ENCODE peak calls at places on chromosomes 6 and 20, in four cellular contexts. B is fibroblast of lung, C is AG09309, S is cardiac muscle cell. G is an unnamed sample.

GRCh38 chr20:21124190-21124589 is 1.7 kb upstream of the KIZ start:
- DNase-seq in B (no peak), C (no peak), S (no peak), G (no peak)

GRCh38 chr20:38985060-38985459 is 22.9 kb downstream of the DHX35 start:
- DNase-seq in B (peak), C (no peak), S (no peak), G (no peak)

GRCh38 chr20:41369673-41370072 is 3.1 kb upstream of the EMILIN3 start:
- DNase-seq in B (no peak), C (no peak), S (no peak), G (no peak)

GRCh38 chr20:10467985-10468845 is 33.1 kb downstream of the SLX4IP start:
- DNase-seq in B (no peak), C (no peak), S (no peak), G (peak)

GRCh38 chr6:33826537-33826936 is 22.7 kb upstream of the MLN start:
- DNase-seq in B (no peak), C (no peak), S (no peak), G (no peak)

GRCh38 chr6:158767714-158768113 is 51.5 kb downstream of the EZR start:
- DNase-seq in B (no peak), C (no peak), S (no peak), G (no peak)

GRCh38 chr20:15931897-15932296 is 641.4 kb downstream of the KIF16B start:
- DNase-seq in B (no peak), C (no peak), S (no peak), G (no peak)

GRCh38 chr6:54264581-54265272 is 43.5 kb upstream of the TINAG start:
- DNase-seq in B (peak), C (no peak), S (no peak), G (peak)

GRCh38 chr6:149600508-149600907 is 34.3 kb downstream of the GINM1 start:
- DNase-seq in B (no peak), C (no peak), S (no peak), G (no peak)

GRCh38 chr6:166625356-166625755 is 1.7 kb downstream of the RPS6KA2 start:
- DNase-seq in B (peak), C (no peak), S (no peak), G (peak)

GRCh38 chr6:75893776-75894152 is 144.7 kb downstream of the MYO6 start:
- DNase-seq in B (no peak), C (no peak), S (no peak), G (peak)

GRCh38 chr20:51121272-51121671 is 98.4 kb upstream of the KCNG1 start:
- DNase-seq in B (no peak), C (no peak), S (no peak), G (peak)

GRCh38 chr20:32072168-32072721 is 20.2 kb downstream of the HCK start:
- DNase-seq in B (no peak), C (no peak), S (no peak), G (peak)

GRCh38 chr20:6582449-6582848 is 185.0 kb upstream of the BMP2 start:
- DNase-seq in B (no peak), C (no peak), S (no peak), G (no peak)

GRCh38 chr6:116398366-116399005 is 27.7 kb downstream of the DSE start:
- DNase-seq in B (peak), C (no peak), S (no peak), G (peak)

GRCh38 chr20:53890434-53891305 is 179.7 kb downstream of the BCAS1 start:
- DNase-seq in B (peak), C (no peak), S (no peak), G (no peak)

GRCh38 chr6:85417336-85417735 is 32.5 kb upstream of the NT5E start:
- DNase-seq in B (peak), C (no peak), S (no peak), G (no peak)

GRCh38 chr6:117191009-117191408 is 74.3 kb upstream of the VGLL2 start:
- DNase-seq in B (no peak), C (no peak), S (no peak), G (no peak)

GRCh38 chr6:140561701-140562100 is 1187.3 kb upstream of the CITED2 start:
- DNase-seq in B (no peak), C (no peak), S (no peak), G (no peak)

GRCh38 chr20:2133318-2134183 is 31.9 kb downstream of the STK35 start:
- DNase-seq in B (peak), C (peak), S (peak), G (peak)

GRCh38 chr20:11917663-11918062 is at the start of gene BTBD3:
- DNase-seq in B (peak), C (no peak), S (peak), G (peak)

GRCh38 chr20:5947276-5947675 is 3.1 kb downstream of the TRMT6 start:
- DNase-seq in B (no peak), C (no peak), S (no peak), G (no peak)

GRCh38 chr20:61594198-61594597 is 342.1 kb downstream of the CDH4 start:
- DNase-seq in B (no peak), C (no peak), S (no peak), G (no peak)

GRCh38 chr6:21615504-21615903 is 22.0 kb downstream of the SOX4 start:
- DNase-seq in B (peak), C (no peak), S (no peak), G (peak)

GRCh38 chr6:132763269-132763668 is 5.6 kb upstream of the VNN2 start:
- DNase-seq in B (no peak), C (no peak), S (no peak), G (no peak)

GRCh38 chr6:163640641-163641040 is 226.1 kb downstream of the QKI start:
- DNase-seq in B (no peak), C (no peak), S (no peak), G (no peak)

GRCh38 chr6:9204171-9204570 is 768.8 kb upstream of the SLC35B3 start:
- DNase-seq in B (peak), C (peak), S (no peak), G (peak)

DNA sequence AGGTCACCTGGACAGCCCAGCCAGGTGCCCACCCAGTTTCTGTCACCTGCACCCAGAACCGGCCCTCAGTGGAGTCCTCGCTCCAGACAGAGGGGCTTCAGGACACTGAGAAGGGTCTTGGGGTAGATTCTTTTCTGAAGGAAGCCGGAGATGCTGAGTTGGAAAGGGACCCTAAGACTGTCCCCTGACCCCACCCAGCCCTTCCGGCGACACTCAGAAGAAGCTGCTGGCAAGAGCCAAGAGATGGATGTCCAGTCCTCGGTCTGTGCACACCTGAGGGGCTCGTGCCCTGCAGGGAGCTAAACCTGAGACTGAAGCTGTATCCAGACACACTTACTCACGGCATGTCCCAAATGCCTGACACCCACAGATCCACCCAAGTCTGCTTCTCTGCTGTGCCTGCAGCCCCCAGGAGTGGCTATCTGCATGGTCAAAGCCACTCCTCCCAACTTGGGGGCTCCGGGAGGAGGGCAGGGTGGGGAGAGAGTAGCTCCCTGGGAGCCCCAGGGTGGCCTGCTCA is 20.2 kb downstream of the NTSR1 start:
- DNase-seq in B (no peak), C (no peak), S (no peak), G (no peak)
- H3K4me3 ChIP-seq in B (no peak), C (no peak), S (no peak), G (no peak)

GRCh38 chr20:49377326-49377725 is 99.5 kb upstream of the ZNFX1 start:
- DNase-seq in B (no peak), C (no peak), S (no peak), G (no peak)

GRCh38 chr20:49381558-49382493 is 100.6 kb downstream of the KCNB1 start:
- DNase-seq in B (peak), C (no peak), S (no peak), G (peak)

GRCh38 chr20:49384437-49385434 is 97.7 kb downstream of the KCNB1 start:
- DNase-seq in B (peak), C (no peak), S (peak), G (peak)

GRCh38 chr20:49379338-49379737 is 101.5 kb upstream of the ZNFX1 start:
- DNase-seq in B (no peak), C (no peak), S (no peak), G (no peak)

DNA sequence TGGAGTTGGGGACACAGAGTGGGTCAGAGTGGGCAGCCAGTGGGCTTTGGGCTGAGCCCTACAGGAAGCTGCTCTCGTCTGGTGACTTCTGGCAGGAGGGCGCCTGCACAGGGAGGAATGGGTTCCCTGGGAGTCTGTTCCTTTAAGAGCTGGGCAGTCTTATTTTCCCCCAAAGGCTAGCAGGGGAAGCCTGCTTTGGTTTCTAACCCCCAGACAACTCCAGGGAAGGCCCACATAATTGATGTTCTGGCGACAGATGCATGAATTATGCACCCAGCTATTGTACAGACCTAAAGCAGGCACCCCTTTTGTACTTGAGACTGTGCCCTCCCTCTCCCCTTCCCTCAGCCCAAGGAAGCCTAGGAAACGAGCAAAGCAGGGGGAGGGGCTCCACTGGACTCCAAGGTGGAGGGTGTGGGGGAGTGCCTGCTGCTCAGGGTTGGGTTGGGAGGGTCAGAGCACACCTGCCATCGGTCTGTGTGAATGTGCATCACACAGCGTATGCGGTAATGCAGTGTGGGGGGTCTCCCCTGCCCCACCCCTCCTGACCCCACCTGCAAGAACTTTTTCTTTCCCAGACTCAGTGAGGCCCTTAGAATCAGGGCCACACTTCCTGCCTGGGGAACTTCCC is 102.1 kb downstream of the KCNB1 start:
- DNase-seq in B (no peak), C (no peak), S (no peak), G (no peak)
- H3K4me3 ChIP-seq in B (no peak), C (no peak), S (no peak), G (no peak)

GRCh38 chr20:8151371-8151770 is 19.3 kb downstream of the PLCB1 start:
- DNase-seq in B (no peak), C (no peak), S (no peak), G (peak)
- H3K4me3 ChIP-seq in B (no peak), C (no peak), S (no peak), G (no peak)

DNA sequence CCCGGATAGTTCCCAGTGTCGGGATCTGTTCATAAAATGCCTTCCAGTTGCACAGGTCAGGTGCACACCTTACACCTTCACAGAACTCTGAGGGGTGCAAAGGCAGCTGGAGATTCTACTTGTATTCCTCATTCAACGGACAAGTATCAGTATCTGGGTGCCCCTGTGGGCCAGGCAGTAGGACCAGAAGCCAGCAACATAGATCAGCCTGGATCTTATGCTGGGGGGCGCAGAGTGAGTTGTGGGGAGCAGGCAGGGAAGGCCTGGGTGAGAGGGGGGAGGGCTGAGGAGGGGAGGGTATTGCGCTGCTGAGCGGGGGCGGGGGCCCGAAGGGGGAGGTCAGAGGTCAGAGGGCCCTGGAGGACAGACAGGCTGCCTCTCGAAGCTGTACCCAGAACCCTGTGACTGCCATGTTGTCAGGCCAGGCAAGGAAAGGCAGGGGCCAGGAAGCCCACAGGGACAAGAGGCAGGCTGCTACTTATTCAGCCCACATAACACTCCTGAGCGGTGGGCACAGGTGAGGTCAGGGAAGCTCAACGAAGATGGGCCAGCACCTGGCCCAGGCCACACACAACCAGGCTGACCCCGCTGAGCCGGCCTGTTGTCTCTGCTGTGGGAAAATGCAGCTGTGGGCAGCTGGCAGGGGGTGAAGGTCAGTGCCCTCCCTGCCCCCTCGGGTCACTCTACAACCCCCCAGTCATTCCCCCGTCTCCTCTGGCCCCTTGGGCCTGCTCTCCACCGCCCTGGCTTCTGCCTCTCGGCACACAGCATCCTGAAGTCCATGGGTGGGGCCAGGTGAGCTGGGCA is 1.1 kb downstream of the OPRL1 start:
- DNase-seq in B (no peak), C (no peak), S (no peak), G (no peak)
- H3K4me3 ChIP-seq in B (no peak), C (no peak), S (no peak), G (no peak)

GRCh38 chr6:292506-293184 is 358 bp downstream of the DUSP22 start:
- DNase-seq in B (peak), C (no peak), S (peak), G (peak)

GRCh38 chr6:297571-298232 is 5.4 kb downstream of the DUSP22 start:
- DNase-seq in B (no peak), C (no peak), S (no peak), G (no peak)

GRCh38 chr6:293185-294174 is 1.2 kb downstream of the DUSP22 start:
- DNase-seq in B (peak), C (no peak), S (peak), G (peak)

GRCh38 chr6:296151-297122 is 4.2 kb downstream of the DUSP22 start:
- DNase-seq in B (no peak), C (no peak), S (no peak), G (peak)

DNA sequence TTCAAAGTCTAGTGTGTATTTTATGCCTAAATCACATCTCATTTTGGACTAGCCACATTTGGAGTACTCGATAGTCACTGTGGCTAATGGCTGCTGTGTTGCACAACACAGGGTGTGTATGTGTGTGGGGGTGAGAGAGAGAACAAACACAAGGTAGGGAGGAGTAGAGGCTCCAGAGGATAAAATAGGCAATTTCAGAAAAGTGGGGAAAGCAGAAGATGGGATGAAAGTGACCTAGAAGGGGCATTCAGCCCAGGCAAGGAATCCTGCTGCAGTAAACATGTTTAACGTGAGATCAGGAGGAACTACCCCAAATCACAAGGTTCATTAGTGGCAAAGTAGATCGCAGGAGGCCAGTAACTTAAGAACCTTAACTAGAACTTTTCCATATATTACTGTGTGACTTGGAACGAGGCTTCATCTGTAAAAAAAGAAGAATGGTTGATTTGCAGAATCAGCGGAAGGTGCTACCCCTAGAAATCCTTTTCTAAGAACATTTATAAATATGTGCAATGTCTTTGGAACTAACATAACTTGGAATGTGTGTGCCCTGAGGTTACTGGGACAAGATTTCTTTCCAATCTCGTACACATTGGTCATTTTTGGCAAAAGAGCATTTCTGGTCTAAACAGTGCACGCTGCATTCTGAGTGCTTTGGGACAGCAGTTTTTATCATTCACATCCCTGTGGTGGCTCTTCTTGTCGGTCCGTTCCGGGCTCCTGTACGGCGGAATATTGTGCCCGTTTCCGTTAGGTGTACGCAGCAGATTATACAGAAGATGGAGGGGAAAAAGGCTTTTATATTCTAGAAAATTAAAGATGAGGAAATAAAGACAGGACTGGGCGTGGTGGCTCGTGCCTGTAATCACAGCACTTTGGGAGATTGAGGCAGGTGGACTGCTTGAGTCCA is 2.6 kb downstream of the DUSP22 start:
- DNase-seq in B (no peak), C (no peak), S (no peak), G (no peak)
- H3K4me3 ChIP-seq in B (no peak), C (no peak), S (no peak), G (no peak)

GRCh38 chr6:17700421-17701416 is 6.0 kb downstream of the NUP153 start:
- DNase-seq in B (no peak), C (no peak), S (no peak), G (no peak)

GRCh38 chr6:17705428-17705777 is 1.3 kb downstream of the NUP153 start:
- DNase-seq in B (peak), C (no peak), S (peak), G (peak)

GRCh38 chr6:17706580-17707370 is at the start of gene NUP153:
- DNase-seq in B (peak), C (peak), S (peak), G (peak)

GRCh38 chr6:17705778-17706579 is 746 bp downstream of the NUP153 start:
- DNase-seq in B (peak), C (no peak), S (peak), G (peak)

DNA sequence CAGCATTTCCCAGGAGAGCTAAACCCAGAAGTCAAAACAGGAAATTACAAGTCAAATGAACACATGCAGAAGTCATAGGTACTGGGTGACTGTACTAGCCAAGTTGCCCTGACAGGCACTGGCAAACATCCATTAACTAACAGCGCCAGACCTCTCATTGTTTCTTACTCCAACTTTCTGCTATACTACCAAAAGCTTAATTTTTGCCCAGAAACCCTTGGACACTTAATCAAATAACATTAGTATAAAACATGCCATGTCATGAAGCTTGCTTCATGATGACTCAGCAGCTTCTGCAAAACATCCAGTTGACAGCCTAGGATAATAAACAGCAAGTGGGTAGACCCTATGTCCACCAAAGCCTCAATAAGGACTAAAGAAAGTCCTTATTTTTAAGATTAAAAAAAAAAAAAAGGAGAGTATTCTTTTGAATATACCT is 3.5 kb downstream of the NUP153 start:
- DNase-seq in B (peak), C (peak), S (no peak), G (peak)
- H3K4me3 ChIP-seq in B (no peak), C (no peak), S (no peak), G (no peak)

DNA sequence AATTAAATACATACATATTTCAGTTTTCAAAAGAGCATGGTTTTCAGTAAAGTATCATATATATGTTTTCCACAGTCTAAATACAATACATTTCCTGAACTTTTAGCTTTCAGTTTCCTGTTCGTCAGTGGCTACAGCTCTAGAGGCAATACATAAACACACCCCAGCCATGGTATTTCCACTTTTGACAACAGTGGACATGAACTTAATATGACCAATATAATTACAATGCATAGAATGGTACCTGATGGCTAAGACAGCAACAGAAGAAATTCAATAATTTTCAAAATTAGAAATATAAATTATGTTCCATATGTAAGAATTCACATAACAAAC is 19.3 kb downstream of the FKBP5 start:
- DNase-seq in B (no peak), C (no peak), S (no peak), G (peak)
- H3K4me3 ChIP-seq in B (peak), C (no peak), S (no peak), G (no peak)

G was measured in choroid plexus epithelial cell.